ENCODE peak calls at places on chromosomes 5 and 9, in seven cellular contexts. Q is HCT116, F is HepG2, B is K562, J is GM12878, X is H1, D is SK-N-SH. O is an unnamed sample.

GRCh38 chr5:7811715-7812114 is 39.2 kb downstream of the CFAP90 start:
- DNase-seq in D (no peak), J (no peak), X (no peak), Q (no peak), B (no peak), F (no peak), O (no peak)

GRCh38 chr5:77560677-77561263 is 68.7 kb upstream of the WDR41 start:
- DNase-seq in D (peak), J (peak), F (peak), X (no peak), Q (peak), B (peak), O (peak)

GRCh38 chr9:70303268-70303667 is 44.5 kb downstream of the SMC5 start:
- DNase-seq in F (no peak), D (no peak), B (no peak), X (no peak), J (no peak), Q (no peak), O (no peak)

GRCh38 chr9:115689331-115689730 is 464.3 kb upstream of the PAPPA start:
- DNase-seq in F (no peak), Q (no peak), J (no peak), B (no peak), D (no peak), X (no peak), O (no peak)

GRCh38 chr5:151222769-151223446 is 984 bp downstream of the CCDC69 start:
- DNase-seq in D (no peak), X (no peak), Q (no peak), F (no peak), J (no peak), B (peak), O (no peak)

GRCh38 chr9:95874303-95874988 is 1.0 kb upstream of the ERCC6L2 start:
- DNase-seq in X (no peak), B (peak), D (peak), J (no peak), Q (no peak), F (peak), O (no peak)

GRCh38 chr5:17255471-17256016 is 38.1 kb downstream of the BASP1 start:
- DNase-seq in X (no peak), J (peak), D (no peak), B (no peak), F (no peak), Q (no peak), O (no peak)

GRCh38 chr5:97528941-97529340 is 345.9 kb upstream of the RIOK2 start:
- DNase-seq in J (no peak), Q (no peak), B (no peak), D (no peak), F (no peak), X (no peak), O (no peak)

GRCh38 chr9:112447283-112447761 is 39.3 kb upstream of the KIAA1958 start:
- DNase-seq in B (no peak), Q (no peak), D (no peak), F (no peak), J (no peak), X (no peak), O (no peak)

GRCh38 chr9:7560669-7561305 is 238.8 kb downstream of the DMAC1 start:
- DNase-seq in D (no peak), Q (no peak), X (no peak), J (no peak), F (no peak), B (no peak), O (no peak)

GRCh38 chr9:7561527-7561926 is 238.1 kb downstream of the DMAC1 start:
- DNase-seq in X (no peak), D (no peak), B (no peak), F (no peak), J (no peak), Q (no peak), O (no peak)
- TF ChIP-seq JUND in X (no peak), D (no peak), B (no peak), F (no peak), J (no peak), Q (no peak), O (no peak)

DNA sequence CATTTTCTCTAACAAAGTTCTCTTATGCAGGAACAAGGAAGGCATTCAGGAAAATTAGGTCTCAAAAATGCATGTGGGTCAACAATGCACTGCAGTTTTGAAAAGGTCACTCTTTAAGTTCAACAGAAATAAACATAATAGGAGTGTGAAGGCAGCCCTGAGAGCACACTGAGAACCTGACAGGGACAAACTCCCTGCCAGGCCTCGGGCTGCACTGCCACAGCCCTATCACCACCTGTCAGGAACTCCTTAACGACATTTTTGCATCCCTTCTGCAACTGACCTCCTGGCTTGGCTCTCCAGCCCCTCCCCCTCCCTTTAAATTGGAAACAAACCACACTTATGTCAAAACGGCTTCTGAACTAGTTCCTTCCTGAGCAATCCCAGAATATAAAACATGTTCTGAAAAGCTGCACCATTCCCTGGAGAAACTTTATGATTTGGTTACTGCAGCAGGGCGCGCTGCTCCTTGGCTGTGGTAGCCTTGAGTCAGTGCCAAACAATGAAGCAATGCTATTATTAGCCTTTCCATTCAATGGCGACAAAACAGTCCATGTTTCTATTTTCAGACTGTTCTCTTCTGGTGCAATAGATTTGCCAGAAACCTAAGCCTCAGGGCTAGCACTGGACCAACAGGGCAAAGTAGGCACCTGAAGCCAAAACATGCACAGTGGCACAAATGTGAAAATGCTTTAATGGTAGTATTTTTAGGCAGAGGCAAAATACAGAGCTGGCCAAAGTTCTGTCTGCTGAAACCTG is 160.1 kb upstream of the ZNF608 start:
- DNase-seq in X (no peak), B (no peak), D (peak), J (no peak), Q (no peak), F (peak), O (no peak)
- TF ChIP-seq JUND in X (no peak), B (no peak), D (no peak), J (no peak), Q (no peak), F (no peak), O (no peak)

GRCh38 chr9:127124792-127125191 is 2.4 kb upstream of the ANGPTL2 start:
- DNase-seq in B (no peak), X (no peak), J (no peak), Q (no peak), F (no peak), D (no peak), O (no peak)
- TF ChIP-seq JUND in B (no peak), X (no peak), J (no peak), Q (no peak), F (no peak), D (no peak), O (no peak)

DNA sequence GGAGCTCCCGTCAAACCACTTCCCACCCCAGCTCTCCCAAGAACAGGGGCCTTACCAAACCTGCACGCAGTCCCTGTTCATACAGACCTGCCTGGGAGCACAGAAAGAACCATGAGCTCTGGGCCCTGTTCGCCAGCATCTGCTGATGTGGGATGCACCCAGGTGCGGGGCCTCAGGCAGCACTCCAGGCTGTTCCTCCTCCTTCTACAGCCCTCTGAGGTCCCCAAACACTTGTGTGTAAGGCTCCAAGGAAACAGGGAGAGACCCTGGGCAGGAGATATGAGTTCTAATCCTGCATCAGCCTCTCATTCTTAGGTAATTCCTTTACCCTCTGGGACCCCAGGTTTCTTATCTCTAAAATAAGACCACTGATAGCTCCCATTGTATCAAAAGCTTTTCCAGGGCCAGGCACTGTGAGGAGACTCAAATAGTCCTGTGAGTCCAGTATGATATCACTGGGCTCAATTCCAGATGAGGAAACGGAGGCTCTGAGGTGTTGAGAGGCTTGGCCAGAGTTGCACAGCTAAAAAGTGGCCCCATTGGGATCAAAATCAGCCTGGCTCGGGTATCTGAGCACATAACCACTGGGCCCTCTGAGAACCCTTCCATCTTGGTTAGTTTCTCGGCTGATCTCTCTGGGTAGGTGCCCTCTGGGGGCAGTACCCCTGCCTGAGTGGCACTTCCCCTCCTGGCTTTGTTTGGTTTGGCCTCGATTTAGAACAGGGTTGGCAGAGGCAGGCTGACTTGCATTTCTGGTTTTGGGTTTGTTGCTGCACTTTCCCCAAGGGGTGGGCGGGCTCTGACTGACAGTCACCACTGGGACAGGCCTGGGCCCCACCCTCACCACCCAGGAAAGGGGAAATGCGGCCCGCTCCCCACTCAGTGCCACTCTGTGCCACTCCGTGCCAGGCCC is 116.8 kb downstream of the RGS3 start:
- DNase-seq in J (peak), X (no peak), D (no peak), B (no peak), F (no peak), Q (no peak), O (peak)
- TF ChIP-seq JUND in J (no peak), X (no peak), D (no peak), B (no peak), F (no peak), Q (no peak), O (no peak)

GRCh38 chr5:160438316-160439204 is 16.9 kb downstream of the PTTG1 start:
- DNase-seq in Q (peak), X (peak), J (peak), D (peak), B (peak), F (peak), O (peak)
- TF ChIP-seq JUND in Q (no peak), X (no peak), J (no peak), D (no peak), B (no peak), F (no peak), O (no peak)

GRCh38 chr5:143638654-143639053 is 173.3 kb upstream of the HMHB1 start:
- DNase-seq in J (no peak), D (no peak), X (no peak), B (no peak), Q (no peak), F (no peak), O (no peak)
- TF ChIP-seq JUND in J (no peak), D (no peak), X (no peak), B (no peak), Q (no peak), F (no peak), O (no peak)